ENCODE peak calls at places on chromosomes 16 and 17, in nine cellular contexts. U is RPMI8226; B is nephron progenitor cell; T is NCI-H1105 treated with DMSO at 0.1 percent for 48 hours; Q is stimulated activated CD4-positive, alpha-beta T cell treated with anti-CD3 and anti-CD28 coated beads, Interleukin-1b, Interleukin-23, amount 100 ng/mL, for 1 hour; K is activated naive CD4-positive, alpha-beta T cell; R is left cardiac atrium; J is ovary; S is iPS DF 6.9. O is an unnamed sample.

GRCh38 chr17:30964878-30965277 is 6.0 kb upstream of the RNF135 start:
- DNase-seq in U (no peak), B (no peak), T (no peak), Q (no peak), K (no peak), R (no peak), J (no peak), S (no peak), O (no peak)

GRCh38 chr16:85639529-85640253 is 26.6 kb downstream of the GSE1 start:
- DNase-seq in U (no peak), B (no peak), T (no peak), Q (no peak), K (no peak), R (peak), J (no peak), S (no peak), O (no peak)

GRCh38 chr17:73412914-73413313 is 101.1 kb upstream of the CDC42EP4 start:
- DNase-seq in U (no peak), B (no peak), T (no peak), Q (no peak), K (no peak), R (no peak), J (no peak), S (no peak), O (no peak)

GRCh38 chr17:1323336-1323735 is 43.9 kb downstream of the TRARG1 start:
- DNase-seq in U (peak), B (peak), T (no peak), Q (no peak), K (no peak), R (no peak), J (no peak), S (no peak), O (no peak)

GRCh38 chr17:79950306-79950705 is 85.4 kb downstream of the TBC1D16 start:
- DNase-seq in U (no peak), B (no peak), T (no peak), Q (no peak), K (no peak), R (peak), J (peak), S (no peak), O (no peak)

GRCh38 chr16:2752035-2752849 is at the start of gene SRRM2:
- DNase-seq in U (peak), B (peak), T (peak), Q (peak), K (peak), R (peak), J (peak), S (peak), O (peak)

GRCh38 chr16:76639685-76640289 is 362.6 kb downstream of the CNTNAP4 start:
- DNase-seq in U (no peak), B (peak), T (peak), Q (no peak), K (no peak), R (no peak), J (no peak), S (peak), O (no peak)

GRCh38 chr17:36888236-36888957 is 48.9 kb upstream of the LHX1 start:
- DNase-seq in U (peak), B (no peak), T (peak), Q (no peak), K (no peak), R (no peak), J (no peak), S (no peak), O (no peak)

GRCh38 chr17:49388290-49388640 is 26.2 kb upstream of the ZNF652 start:
- DNase-seq in U (no peak), B (no peak), T (no peak), Q (no peak), K (no peak), R (no peak), J (no peak), S (no peak), O (no peak)

GRCh38 chr16:71242601-71243000 is 12.1 kb upstream of the HYDIN start:
- DNase-seq in U (no peak), B (no peak), T (no peak), Q (no peak), K (no peak), R (no peak), J (no peak), S (no peak), O (no peak)

GRCh38 chr17:63997341-63998048 is 656 bp upstream of the PRR29 start:
- DNase-seq in U (no peak), B (no peak), T (no peak), Q (no peak), K (no peak), R (no peak), J (no peak), S (no peak), O (peak)

GRCh38 chr17:65855245-65855644 is 293.8 kb upstream of the AXIN2 start:
- DNase-seq in U (no peak), B (no peak), T (no peak), Q (no peak), K (no peak), R (no peak), J (no peak), S (no peak), O (no peak)

GRCh38 chr16:75106351-75107274 is 10.0 kb downstream of the LDHD start:
- DNase-seq in U (no peak), B (no peak), T (no peak), Q (no peak), K (no peak), R (no peak), J (no peak), S (no peak), O (no peak)

GRCh38 chr16:27721548-27722265 is 171.8 kb downstream of the KATNIP start:
- DNase-seq in U (no peak), B (no peak), T (no peak), Q (no peak), K (no peak), R (peak), J (peak), S (no peak), O (no peak)

GRCh38 chr16:74168445-74168844 is 128.2 kb upstream of the PSMD7 start:
- DNase-seq in U (no peak), B (no peak), T (no peak), Q (no peak), K (no peak), R (no peak), J (no peak), S (no peak), O (no peak)

GRCh38 chr17:18990331-18990730 is 14.2 kb downstream of the FAM83G start:
- DNase-seq in U (no peak), B (no peak), T (no peak), Q (no peak), K (no peak), R (no peak), J (no peak), S (no peak), O (no peak)

GRCh38 chr16:88444826-88445582 is 8.1 kb upstream of the ZFPM1 start:
- DNase-seq in U (no peak), B (no peak), T (no peak), Q (no peak), K (no peak), R (no peak), J (no peak), S (no peak), O (no peak)

GRCh38 chr16:56470232-56470631 is 18.9 kb downstream of the OGFOD1 start:
- DNase-seq in U (no peak), B (no peak), T (no peak), Q (no peak), K (no peak), R (no peak), J (no peak), S (no peak), O (no peak)

GRCh38 chr16:53257001-53257400 is 177.3 kb upstream of the RBL2 start:
- DNase-seq in U (no peak), B (no peak), T (no peak), Q (no peak), K (no peak), R (no peak), J (no peak), S (no peak), O (no peak)

GRCh38 chr17:57242148-57242547 is 14.2 kb upstream of the MSI2 start:
- DNase-seq in U (no peak), B (no peak), T (no peak), Q (no peak), K (no peak), R (peak), J (peak), S (no peak), O (no peak)

GRCh38 chr16:67087803-67088202 is 21.9 kb upstream of the PHAF1 start:
- DNase-seq in U (no peak), B (no peak), T (no peak), Q (no peak), K (no peak), R (no peak), J (no peak), S (no peak), O (no peak)

GRCh38 chr16:67928561-67929364 is 2.9 kb downstream of the CTRL start:
- DNase-seq in U (peak), B (peak), T (peak), Q (peak), K (peak), R (peak), J (peak), S (no peak), O (peak)

GRCh38 chr17:8062435-8062806 is 23.6 kb downstream of the ALOX15B start:
- DNase-seq in U (peak), B (no peak), T (no peak), Q (no peak), K (no peak), R (no peak), J (no peak), S (no peak), O (no peak)

GRCh38 chr16:1265826-1266225 is 10.0 kb downstream of the TPSD1 start:
- DNase-seq in U (no peak), B (no peak), T (no peak), Q (no peak), K (no peak), R (no peak), J (no peak), S (no peak), O (no peak)

GRCh38 chr17:61157246-61157887 is 242.3 kb upstream of the TBX2 start:
- DNase-seq in U (no peak), B (peak), T (peak), Q (no peak), K (no peak), R (no peak), J (no peak), S (no peak), O (no peak)